ENCODE peak calls at places on chromosome 19, in seven cellular contexts. One of them, this sample, is unnamed.

GRCh38 chr19:47109177-47109540 is 4.4 kb downstream of the ZC3H4 start:
- DNase-seq in fibroblast of pulmonary artery: no peak
- DNase-seq in astrocyte of the spinal cord: no peak
- DNase-seq in testis: no peak
- DNase-seq in lower lobe of right lung: no peak
- DNase-seq in brain microvascular endothelial cell: no peak
- DNase-seq in colonic mucosa: no peak
- DNase-seq in this sample: no peak

GRCh38 chr19:11482384-11483050 is 1.7 kb upstream of the ELAVL3 start:
- DNase-seq in fibroblast of pulmonary artery: peak; percentile 88
- DNase-seq in astrocyte of the spinal cord: peak; percentile 64
- DNase-seq in testis: peak; percentile 84
- DNase-seq in lower lobe of right lung: peak; percentile 92
- DNase-seq in brain microvascular endothelial cell: peak; percentile 57
- DNase-seq in colonic mucosa: peak; percentile 81
- DNase-seq in this sample: peak; percentile 94

GRCh38 chr19:46756544-46756888 is 10.3 kb upstream of the STRN4 start:
- DNase-seq in fibroblast of pulmonary artery: no peak
- DNase-seq in astrocyte of the spinal cord: no peak
- DNase-seq in testis: no peak
- DNase-seq in lower lobe of right lung: no peak
- DNase-seq in brain microvascular endothelial cell: no peak
- DNase-seq in colonic mucosa: no peak
- DNase-seq in this sample: no peak

GRCh38 chr19:55344444-55344843 is 4.8 kb downstream of the KMT5C start:
- DNase-seq in fibroblast of pulmonary artery: no peak
- DNase-seq in astrocyte of the spinal cord: peak; percentile 29
- DNase-seq in testis: peak; percentile 45
- DNase-seq in lower lobe of right lung: no peak
- DNase-seq in brain microvascular endothelial cell: no peak
- DNase-seq in colonic mucosa: no peak
- DNase-seq in this sample: peak; percentile 66

GRCh38 chr19:58387338-58388174 is 487 bp downstream of the RPS5 start:
- DNase-seq in fibroblast of pulmonary artery: no peak
- DNase-seq in astrocyte of the spinal cord: no peak
- DNase-seq in testis: no peak
- DNase-seq in lower lobe of right lung: no peak
- DNase-seq in brain microvascular endothelial cell: no peak
- DNase-seq in colonic mucosa: no peak
- DNase-seq in this sample: no peak

GRCh38 chr19:1276620-1277007 is 1.3 kb downstream of the FAM174C start:
- DNase-seq in fibroblast of pulmonary artery: no peak
- DNase-seq in astrocyte of the spinal cord: no peak
- DNase-seq in testis: no peak
- DNase-seq in lower lobe of right lung: no peak
- DNase-seq in brain microvascular endothelial cell: no peak
- DNase-seq in colonic mucosa: peak; percentile 69
- DNase-seq in this sample: no peak

GRCh38 chr19:52533901-52534300 is 6.4 kb downstream of the ZNF808 start:
- DNase-seq in fibroblast of pulmonary artery: no peak
- DNase-seq in astrocyte of the spinal cord: no peak
- DNase-seq in testis: no peak
- DNase-seq in lower lobe of right lung: peak; percentile 51
- DNase-seq in brain microvascular endothelial cell: no peak
- DNase-seq in colonic mucosa: no peak
- DNase-seq in this sample: no peak

GRCh38 chr19:18675779-18676178 is 7.7 kb upstream of the CRTC1 start:
- DNase-seq in fibroblast of pulmonary artery: peak; percentile 40
- DNase-seq in astrocyte of the spinal cord: no peak
- DNase-seq in testis: no peak
- DNase-seq in lower lobe of right lung: no peak
- DNase-seq in brain microvascular endothelial cell: no peak
- DNase-seq in colonic mucosa: no peak
- DNase-seq in this sample: peak; percentile 31

GRCh38 chr19:51138549-51138979 is 3.5 kb upstream of the SIGLEC7 start:
- DNase-seq in fibroblast of pulmonary artery: peak; percentile 65
- DNase-seq in astrocyte of the spinal cord: no peak
- DNase-seq in testis: no peak
- DNase-seq in lower lobe of right lung: peak; percentile 81
- DNase-seq in brain microvascular endothelial cell: no peak
- DNase-seq in colonic mucosa: no peak
- DNase-seq in this sample: no peak

GRCh38 chr19:11414544-11414943 is 4.6 kb downstream of the RGL3 start:
- DNase-seq in fibroblast of pulmonary artery: no peak
- DNase-seq in astrocyte of the spinal cord: no peak
- DNase-seq in testis: no peak
- DNase-seq in lower lobe of right lung: no peak
- DNase-seq in brain microvascular endothelial cell: no peak
- DNase-seq in colonic mucosa: no peak
- DNase-seq in this sample: no peak

GRCh38 chr19:715347-715746 is 6.6 kb downstream of the PALM start:
- DNase-seq in fibroblast of pulmonary artery: no peak
- DNase-seq in astrocyte of the spinal cord: no peak
- DNase-seq in testis: no peak
- DNase-seq in lower lobe of right lung: no peak
- DNase-seq in brain microvascular endothelial cell: no peak
- DNase-seq in colonic mucosa: no peak
- DNase-seq in this sample: no peak

GRCh38 chr19:47124937-47125668 is 5.5 kb upstream of the SAE1 start:
- DNase-seq in fibroblast of pulmonary artery: peak; percentile 86
- DNase-seq in astrocyte of the spinal cord: peak; percentile 71
- DNase-seq in testis: peak; percentile 40
- DNase-seq in lower lobe of right lung: no peak
- DNase-seq in brain microvascular endothelial cell: peak; percentile 47
- DNase-seq in colonic mucosa: no peak
- DNase-seq in this sample: peak; percentile 34

GRCh38 chr19:33242911-33243310 is 17.3 kb upstream of the SLC7A10 start:
- DNase-seq in fibroblast of pulmonary artery: no peak
- DNase-seq in astrocyte of the spinal cord: no peak
- DNase-seq in testis: no peak
- DNase-seq in lower lobe of right lung: no peak
- DNase-seq in brain microvascular endothelial cell: no peak
- DNase-seq in colonic mucosa: no peak
- DNase-seq in this sample: no peak

GRCh38 chr19:5080030-5080644 is 111.2 kb downstream of the KDM4B start:
- DNase-seq in fibroblast of pulmonary artery: no peak
- DNase-seq in astrocyte of the spinal cord: no peak
- DNase-seq in testis: no peak
- DNase-seq in lower lobe of right lung: no peak
- DNase-seq in brain microvascular endothelial cell: no peak
- DNase-seq in colonic mucosa: no peak
- DNase-seq in this sample: peak; percentile 92

GRCh38 chr19:3129112-3129511 is 6.7 kb upstream of the GNA15 start:
- DNase-seq in fibroblast of pulmonary artery: peak; percentile 85
- DNase-seq in astrocyte of the spinal cord: peak; percentile 73
- DNase-seq in testis: no peak
- DNase-seq in lower lobe of right lung: no peak
- DNase-seq in brain microvascular endothelial cell: peak; percentile 71
- DNase-seq in colonic mucosa: no peak
- DNase-seq in this sample: no peak

GRCh38 chr19:2345794-2346663 is 14.0 kb upstream of the TMPRSS9 start:
- DNase-seq in fibroblast of pulmonary artery: peak; percentile 48
- DNase-seq in astrocyte of the spinal cord: no peak
- DNase-seq in testis: peak; percentile 42
- DNase-seq in lower lobe of right lung: peak; percentile 70
- DNase-seq in brain microvascular endothelial cell: no peak
- DNase-seq in colonic mucosa: peak; percentile 86
- DNase-seq in this sample: peak; percentile 78

GRCh38 chr19:42068756-42069571 is 1.0 kb downstream of the GRIK5 start:
- DNase-seq in fibroblast of pulmonary artery: no peak
- DNase-seq in astrocyte of the spinal cord: no peak
- DNase-seq in testis: no peak
- DNase-seq in lower lobe of right lung: no peak
- DNase-seq in brain microvascular endothelial cell: no peak
- DNase-seq in colonic mucosa: no peak
- DNase-seq in this sample: no peak

GRCh38 chr19:14187586-14187985 is 18.4 kb downstream of the ADGRL1 start:
- DNase-seq in fibroblast of pulmonary artery: no peak
- DNase-seq in astrocyte of the spinal cord: no peak
- DNase-seq in testis: no peak
- DNase-seq in lower lobe of right lung: no peak
- DNase-seq in brain microvascular endothelial cell: no peak
- DNase-seq in colonic mucosa: no peak
- DNase-seq in this sample: no peak

GRCh38 chr19:2230807-2231533 is 5.2 kb downstream of the PLEKHJ1 start:
- DNase-seq in fibroblast of pulmonary artery: no peak
- DNase-seq in astrocyte of the spinal cord: no peak
- DNase-seq in testis: peak; percentile 63
- DNase-seq in lower lobe of right lung: no peak
- DNase-seq in brain microvascular endothelial cell: no peak
- DNase-seq in colonic mucosa: no peak
- DNase-seq in this sample: no peak

GRCh38 chr19:31350693-31351211 is 1.5 kb upstream of the TSHZ3 start:
- DNase-seq in fibroblast of pulmonary artery: peak; percentile 56
- DNase-seq in astrocyte of the spinal cord: peak; percentile 41
- DNase-seq in testis: peak; percentile 61
- DNase-seq in lower lobe of right lung: peak; percentile 59
- DNase-seq in brain microvascular endothelial cell: peak; percentile 22
- DNase-seq in colonic mucosa: no peak
- DNase-seq in this sample: peak; percentile 65

GRCh38 chr19:6226012-6226411 is 53.8 kb downstream of the MLLT1 start:
- DNase-seq in fibroblast of pulmonary artery: no peak
- DNase-seq in astrocyte of the spinal cord: no peak
- DNase-seq in testis: no peak
- DNase-seq in lower lobe of right lung: peak; percentile 28
- DNase-seq in brain microvascular endothelial cell: no peak
- DNase-seq in colonic mucosa: no peak
- DNase-seq in this sample: no peak

GRCh38 chr19:926595-927043 is 784 bp downstream of the ARID3A start:
- DNase-seq in fibroblast of pulmonary artery: peak; percentile 53
- DNase-seq in astrocyte of the spinal cord: peak; percentile 39
- DNase-seq in testis: no peak
- DNase-seq in lower lobe of right lung: peak; percentile 85
- DNase-seq in brain microvascular endothelial cell: peak; percentile 28
- DNase-seq in colonic mucosa: peak; percentile 70
- DNase-seq in this sample: no peak

GRCh38 chr19:7742991-7743390 is 4.3 kb downstream of the CD209 start:
- DNase-seq in fibroblast of pulmonary artery: no peak
- DNase-seq in astrocyte of the spinal cord: no peak
- DNase-seq in testis: no peak
- DNase-seq in lower lobe of right lung: no peak
- DNase-seq in brain microvascular endothelial cell: no peak
- DNase-seq in colonic mucosa: no peak
- DNase-seq in this sample: no peak

GRCh38 chr19:44113784-44114390 is 688 bp downstream of the ZNF225 start:
- DNase-seq in fibroblast of pulmonary artery: no peak
- DNase-seq in astrocyte of the spinal cord: no peak
- DNase-seq in testis: peak; percentile 37
- DNase-seq in lower lobe of right lung: no peak
- DNase-seq in brain microvascular endothelial cell: no peak
- DNase-seq in colonic mucosa: peak; percentile 22
- DNase-seq in this sample: no peak

GRCh38 chr19:30784850-30785459 is 412.8 kb downstream of the ZNF536 start:
- DNase-seq in fibroblast of pulmonary artery: peak; percentile 15
- DNase-seq in astrocyte of the spinal cord: no peak
- DNase-seq in testis: peak; percentile 78
- DNase-seq in lower lobe of right lung: peak; percentile 73
- DNase-seq in brain microvascular endothelial cell: peak; percentile 12
- DNase-seq in colonic mucosa: peak; percentile 63
- DNase-seq in this sample: peak; percentile 61

GRCh38 chr19:49746206-49746958 is 16.7 kb downstream of the TSKS start:
- DNase-seq in fibroblast of pulmonary artery: peak; percentile 46
- DNase-seq in astrocyte of the spinal cord: peak; percentile 75
- DNase-seq in testis: peak; percentile 86
- DNase-seq in lower lobe of right lung: peak; percentile 70
- DNase-seq in brain microvascular endothelial cell: no peak
- DNase-seq in colonic mucosa: peak; percentile 42
- DNase-seq in this sample: peak; percentile 97
- H3K4me3 ChIP-seq in fibroblast of pulmonary artery: no peak overlapping the region
- H3K4me3 ChIP-seq in astrocyte of the spinal cord: no peak overlapping the region
- H3K4me3 ChIP-seq in testis: peak overlapping the region; percentile 53
- H3K4me3 ChIP-seq in lower lobe of right lung: no peak overlapping the region
- H3K4me3 ChIP-seq in brain microvascular endothelial cell: no peak overlapping the region
- H3K4me3 ChIP-seq in colonic mucosa: no peak overlapping the region
- H3K4me3 ChIP-seq in this sample: peak overlapping the region; percentile 8

DNA sequence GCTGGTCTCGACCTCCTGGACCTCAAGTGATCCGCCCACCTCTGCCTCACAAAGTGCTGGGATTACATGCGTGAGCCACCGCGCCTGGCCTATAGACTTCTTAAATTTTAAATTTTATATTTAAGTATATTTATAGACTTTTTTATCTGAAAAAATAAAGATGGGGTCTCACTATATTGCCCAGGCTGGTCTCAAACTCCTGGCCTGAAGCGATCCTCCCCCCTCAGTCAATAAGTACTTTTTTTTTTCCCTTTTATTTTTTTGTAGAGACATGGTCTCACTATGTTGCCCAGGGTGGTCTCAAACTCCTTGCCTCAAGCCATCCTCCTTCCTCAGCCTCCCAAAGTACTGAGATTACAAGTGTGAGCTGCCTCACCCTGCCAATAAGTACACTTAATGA is 1.9 kb downstream of the SERTAD1 start:
- DNase-seq in fibroblast of pulmonary artery: no peak
- DNase-seq in astrocyte of the spinal cord: no peak
- DNase-seq in testis: no peak
- DNase-seq in lower lobe of right lung: no peak
- DNase-seq in brain microvascular endothelial cell: no peak
- DNase-seq in colonic mucosa: no peak
- DNase-seq in this sample: no peak
- TF ChIP-seq CTCF in fibroblast of pulmonary artery: no peak
- TF ChIP-seq CTCF in astrocyte of the spinal cord: no peak
- TF ChIP-seq CTCF in testis: no peak
- TF ChIP-seq CTCF in lower lobe of right lung: no peak
- TF ChIP-seq CTCF in brain microvascular endothelial cell: no peak
- TF ChIP-seq CTCF in colonic mucosa: no peak
- TF ChIP-seq CTCF in this sample: no peak

GRCh38 chr19:54312436-54313362 is at the start of gene LILRA5:
- DNase-seq in fibroblast of pulmonary artery: no peak
- DNase-seq in astrocyte of the spinal cord: no peak
- DNase-seq in testis: no peak
- DNase-seq in lower lobe of right lung: peak; percentile 78
- DNase-seq in brain microvascular endothelial cell: no peak
- DNase-seq in colonic mucosa: no peak
- DNase-seq in this sample: no peak
- H3K4me3 ChIP-seq in fibroblast of pulmonary artery: no peak within 1 kb of the TSS
- H3K4me3 ChIP-seq in astrocyte of the spinal cord: no peak within 1 kb of the TSS
- H3K4me3 ChIP-seq in testis: no peak within 1 kb of the TSS
- H3K4me3 ChIP-seq in lower lobe of right lung: peak within 1 kb of the TSS; percentile 25
- H3K4me3 ChIP-seq in brain microvascular endothelial cell: no peak within 1 kb of the TSS
- H3K4me3 ChIP-seq in colonic mucosa: no peak within 1 kb of the TSS
- H3K4me3 ChIP-seq in this sample: no peak within 1 kb of the TSS

GRCh38 chr19:48332662-48333466 is 7.5 kb downstream of the EMP3 start:
- DNase-seq in fibroblast of pulmonary artery: peak; percentile 99
- DNase-seq in astrocyte of the spinal cord: peak; percentile 98
- DNase-seq in testis: peak; percentile 95
- DNase-seq in lower lobe of right lung: peak; percentile 96
- DNase-seq in brain microvascular endothelial cell: peak; percentile 98
- DNase-seq in colonic mucosa: peak; percentile 98
- DNase-seq in this sample: peak; percentile 98

GRCh38 chr19:48332351-48332661 is 7.0 kb downstream of the EMP3 start:
- DNase-seq in fibroblast of pulmonary artery: no peak
- DNase-seq in astrocyte of the spinal cord: no peak
- DNase-seq in testis: no peak
- DNase-seq in lower lobe of right lung: no peak
- DNase-seq in brain microvascular endothelial cell: no peak
- DNase-seq in colonic mucosa: no peak
- DNase-seq in this sample: no peak

GRCh38 chr19:48333467-48334384 is 8.4 kb downstream of the EMP3 start:
- DNase-seq in fibroblast of pulmonary artery: peak; percentile 95
- DNase-seq in astrocyte of the spinal cord: peak; percentile 91
- DNase-seq in testis: peak; percentile 95
- DNase-seq in lower lobe of right lung: peak; percentile 96
- DNase-seq in brain microvascular endothelial cell: peak; percentile 91
- DNase-seq in colonic mucosa: peak; percentile 97
- DNase-seq in this sample: peak; percentile 96

GRCh38 chr19:48329167-48329891 is 4.0 kb downstream of the EMP3 start:
- DNase-seq in fibroblast of pulmonary artery: peak; percentile 44
- DNase-seq in astrocyte of the spinal cord: peak; percentile 62
- DNase-seq in testis: no peak
- DNase-seq in lower lobe of right lung: no peak
- DNase-seq in brain microvascular endothelial cell: no peak
- DNase-seq in colonic mucosa: no peak
- DNase-seq in this sample: no peak

GRCh38 chr19:48330012-48330681 is 4.8 kb downstream of the EMP3 start:
- DNase-seq in fibroblast of pulmonary artery: no peak
- DNase-seq in astrocyte of the spinal cord: peak; percentile 56
- DNase-seq in testis: peak; percentile 90
- DNase-seq in lower lobe of right lung: peak; percentile 87
- DNase-seq in brain microvascular endothelial cell: no peak
- DNase-seq in colonic mucosa: peak; percentile 88
- DNase-seq in this sample: peak; percentile 92
- TF ChIP-seq CTCF in fibroblast of pulmonary artery: no peak
- TF ChIP-seq CTCF in astrocyte of the spinal cord: no peak
- TF ChIP-seq CTCF in testis: no peak
- TF ChIP-seq CTCF in lower lobe of right lung: no peak
- TF ChIP-seq CTCF in brain microvascular endothelial cell: no peak
- TF ChIP-seq CTCF in colonic mucosa: no peak
- TF ChIP-seq CTCF in this sample: peak; percentile 31